ENCODE peak calls at places on chromosome 1, in ten cellular contexts. R is glomerular endothelial cell, F is EL, H is naive B cell, A is endothelial cell, B is iPS DF 19.7, O is NCI-H2081 treated with DMSO at 0.1 percent for 48 hours, M is fibroblast of pulmonary artery, N is glutamatergic neuron, C is adrenal gland. Q is an unnamed sample.

GRCh38 chr1:224488806-224489584 is 54.4 kb upstream of the WDR26 start:
- DNase-seq in R (no peak), F (peak; percentile 33), H (no peak), A (no peak), B (no peak), O (no peak), M (peak; percentile 38), N (no peak), C (no peak), Q (no peak)

GRCh38 chr1:234554157-234554477 is 55.9 kb downstream of the IRF2BP2 start:
- DNase-seq in R (no peak), F (no peak), H (no peak), A (no peak), B (no peak), O (no peak), M (no peak), N (no peak), C (no peak), Q (no peak)

GRCh38 chr1:3069491-3070303 is 694 bp downstream of the PRDM16 start:
- DNase-seq in R (no peak), F (peak; percentile 46), H (no peak), A (peak; percentile 51), B (no peak), O (no peak), M (peak; percentile 47), N (peak; percentile 40), C (peak; percentile 30), Q (no peak)

GRCh38 chr1:70990460-70991253 is 57.0 kb downstream of the PTGER3 start:
- DNase-seq in R (no peak), F (no peak), H (no peak), A (no peak), B (no peak), O (peak; percentile 68), M (no peak), N (no peak), C (no peak), Q (no peak)

GRCh38 chr1:197933647-197934046 is 16.5 kb downstream of the LHX9 start:
- DNase-seq in R (no peak), F (no peak), H (no peak), A (no peak), B (no peak), O (no peak), M (no peak), N (no peak), C (no peak), Q (no peak)

GRCh38 chr1:159177273-159177907 is 6.0 kb downstream of the CADM3 start:
- DNase-seq in R (no peak), F (peak; percentile 62), H (no peak), A (peak; percentile 73), B (no peak), O (no peak), M (peak; percentile 83), N (no peak), C (peak; percentile 32), Q (no peak)

GRCh38 chr1:30966690-30967369 is 58.3 kb upstream of the SDC3 start:
- DNase-seq in R (peak; percentile 63), F (peak; percentile 80), H (no peak), A (no peak), B (no peak), O (peak; percentile 82), M (peak; percentile 87), N (peak; percentile 26), C (peak; percentile 85), Q (no peak)

GRCh38 chr1:151720190-151720953 is 950 bp upstream of the RIIAD1 start:
- DNase-seq in R (no peak), F (no peak), H (peak; percentile 8), A (no peak), B (no peak), O (no peak), M (peak; percentile 21), N (no peak), C (no peak), Q (no peak)

GRCh38 chr1:244239261-244239770 is 188.2 kb downstream of the ZBTB18 start:
- DNase-seq in R (no peak), F (peak; percentile 10), H (no peak), A (no peak), B (no peak), O (no peak), M (no peak), N (no peak), C (no peak), Q (no peak)

GRCh38 chr1:99264201-99265021 is at the start of gene PLPPR4:
- DNase-seq in R (no peak), F (peak; percentile 74), H (no peak), A (peak; percentile 61), B (no peak), O (no peak), M (peak; percentile 4), N (peak; percentile 78), C (peak; percentile 30), Q (peak; percentile 2)

GRCh38 chr1:185670187-185670627 is 64.0 kb upstream of the HMCN1 start:
- DNase-seq in R (no peak), F (peak; percentile 59), H (peak; percentile 36), A (peak; percentile 49), B (no peak), O (no peak), M (peak; percentile 68), N (peak; percentile 32), C (peak; percentile 52), Q (peak; percentile 62)

GRCh38 chr1:147509786-147510360 is 31.4 kb upstream of the BCL9 start:
- DNase-seq in R (no peak), F (no peak), H (no peak), A (no peak), B (no peak), O (no peak), M (peak; percentile 5), N (peak; percentile 35), C (peak; percentile 85), Q (no peak)

Q was measured in H1.